ENCODE peak calls at places on chromosomes 7 and 10, in nine cellular contexts. One of them, this sample, is unnamed.

GRCh38 chr7:133845005-133845404 is 282.1 kb upstream of the LRGUK start:
- DNase-seq in K562: no peak
- DNase-seq in WTC11: no peak
- DNase-seq in A549: no peak
- DNase-seq in HCT116: no peak
- DNase-seq in endothelial cell of umbilical vein: no peak
- DNase-seq in SK-N-SH: no peak
- DNase-seq in GM12878: no peak
- DNase-seq in H1: no peak
- DNase-seq in this sample: no peak

GRCh38 chr10:83536426-83536825 is 602.9 kb upstream of the GHITM start:
- DNase-seq in K562: no peak
- DNase-seq in WTC11: no peak
- DNase-seq in A549: no peak
- DNase-seq in HCT116: no peak
- DNase-seq in endothelial cell of umbilical vein: no peak
- DNase-seq in SK-N-SH: no peak
- DNase-seq in GM12878: no peak
- DNase-seq in H1: no peak
- DNase-seq in this sample: no peak

GRCh38 chr7:141045842-141046630 is 27.8 kb upstream of the TMEM178B start:
- DNase-seq in K562: no peak
- DNase-seq in WTC11: no peak
- DNase-seq in A549: no peak
- DNase-seq in HCT116: no peak
- DNase-seq in endothelial cell of umbilical vein: no peak
- DNase-seq in SK-N-SH: no peak
- DNase-seq in GM12878: no peak
- DNase-seq in H1: no peak
- DNase-seq in this sample: no peak

GRCh38 chr10:32540691-32541470 is 94.9 kb downstream of the CCDC7 start:
- DNase-seq in K562: no peak
- DNase-seq in WTC11: no peak
- DNase-seq in A549: no peak
- DNase-seq in HCT116: no peak
- DNase-seq in endothelial cell of umbilical vein: no peak
- DNase-seq in SK-N-SH: no peak
- DNase-seq in GM12878: no peak
- DNase-seq in H1: no peak
- DNase-seq in this sample: no peak

GRCh38 chr10:70676511-70676910 is 4.2 kb downstream of the ADAMTS14 start:
- DNase-seq in K562: no peak
- DNase-seq in WTC11: no peak
- DNase-seq in A549: no peak
- DNase-seq in HCT116: no peak
- DNase-seq in endothelial cell of umbilical vein: no peak
- DNase-seq in SK-N-SH: no peak
- DNase-seq in GM12878: no peak
- DNase-seq in H1: no peak
- DNase-seq in this sample: no peak

GRCh38 chr10:36504752-36505151 is 620.6 kb upstream of the ANKRD30A start:
- DNase-seq in K562: no peak
- DNase-seq in WTC11: no peak
- DNase-seq in A549: no peak
- DNase-seq in HCT116: no peak
- DNase-seq in endothelial cell of umbilical vein: peak; percentile 46
- DNase-seq in SK-N-SH: no peak
- DNase-seq in GM12878: no peak
- DNase-seq in H1: no peak
- DNase-seq in this sample: no peak

GRCh38 chr10:85429126-85429525 is 937.5 kb downstream of the GRID1 start:
- DNase-seq in K562: no peak
- DNase-seq in WTC11: no peak
- DNase-seq in A549: no peak
- DNase-seq in HCT116: no peak
- DNase-seq in endothelial cell of umbilical vein: no peak
- DNase-seq in SK-N-SH: no peak
- DNase-seq in GM12878: no peak
- DNase-seq in H1: no peak
- DNase-seq in this sample: no peak

GRCh38 chr10:60797200-60797599 is 18.9 kb downstream of the CDK1 start:
- DNase-seq in K562: no peak
- DNase-seq in WTC11: no peak
- DNase-seq in A549: no peak
- DNase-seq in HCT116: no peak
- DNase-seq in endothelial cell of umbilical vein: no peak
- DNase-seq in SK-N-SH: no peak
- DNase-seq in GM12878: no peak
- DNase-seq in H1: no peak
- DNase-seq in this sample: no peak

GRCh38 chr10:14116021-14116420 is 214.7 kb downstream of the FRMD4A start:
- DNase-seq in K562: no peak
- DNase-seq in WTC11: no peak
- DNase-seq in A549: no peak
- DNase-seq in HCT116: no peak
- DNase-seq in endothelial cell of umbilical vein: no peak
- DNase-seq in SK-N-SH: no peak
- DNase-seq in GM12878: no peak
- DNase-seq in H1: no peak
- DNase-seq in this sample: no peak

GRCh38 chr7:52781250-52781649 is 254.2 kb upstream of the POM121L12 start:
- DNase-seq in K562: no peak
- DNase-seq in WTC11: no peak
- DNase-seq in A549: no peak
- DNase-seq in HCT116: no peak
- DNase-seq in endothelial cell of umbilical vein: no peak
- DNase-seq in SK-N-SH: no peak
- DNase-seq in GM12878: no peak
- DNase-seq in H1: no peak
- DNase-seq in this sample: no peak

GRCh38 chr10:121325490-121326231 is 272.6 kb downstream of the FGFR2 start:
- DNase-seq in K562: no peak
- DNase-seq in WTC11: no peak
- DNase-seq in A549: peak; percentile 27
- DNase-seq in HCT116: peak; percentile 85
- DNase-seq in endothelial cell of umbilical vein: no peak
- DNase-seq in SK-N-SH: no peak
- DNase-seq in GM12878: no peak
- DNase-seq in H1: no peak
- DNase-seq in this sample: no peak

GRCh38 chr7:105454058-105454739 is 65.5 kb upstream of the SRPK2 start:
- DNase-seq in K562: peak; percentile 10
- DNase-seq in WTC11: no peak
- DNase-seq in A549: no peak
- DNase-seq in HCT116: no peak
- DNase-seq in endothelial cell of umbilical vein: no peak
- DNase-seq in SK-N-SH: no peak
- DNase-seq in GM12878: no peak
- DNase-seq in H1: no peak
- DNase-seq in this sample: no peak

GRCh38 chr7:128697301-128697905 is 25.3 kb downstream of the GARIN1A start:
- DNase-seq in K562: peak; percentile 93
- DNase-seq in WTC11: peak; percentile 83
- DNase-seq in A549: peak; percentile 87
- DNase-seq in HCT116: no peak
- DNase-seq in endothelial cell of umbilical vein: peak; percentile 14
- DNase-seq in SK-N-SH: peak; percentile 89
- DNase-seq in GM12878: no peak
- DNase-seq in H1: no peak
- DNase-seq in this sample: peak; percentile 51
- TF ChIP-seq CTCF in K562: peak; percentile 70
- TF ChIP-seq CTCF in WTC11: peak; percentile 26
- TF ChIP-seq CTCF in A549: peak; percentile 22
- TF ChIP-seq CTCF in HCT116: no peak
- TF ChIP-seq CTCF in endothelial cell of umbilical vein: peak; percentile 48
- TF ChIP-seq CTCF in SK-N-SH: peak; percentile 54
- TF ChIP-seq CTCF in GM12878: peak; percentile 18
- TF ChIP-seq CTCF in H1: peak; percentile 62
- TF ChIP-seq CTCF in this sample: peak; percentile 6

GRCh38 chr7:130071701-130072622 is 1.6 kb downstream of the KLHDC10 start:
- DNase-seq in K562: peak; percentile 76
- DNase-seq in WTC11: peak; percentile 57
- DNase-seq in A549: peak; percentile 86
- DNase-seq in HCT116: peak; percentile 84
- DNase-seq in endothelial cell of umbilical vein: peak; percentile 86
- DNase-seq in SK-N-SH: peak; percentile 79
- DNase-seq in GM12878: peak; percentile 70
- DNase-seq in H1: peak; percentile 17
- DNase-seq in this sample: peak; percentile 94

GRCh38 chr7:130065500-130066152 is 4.7 kb upstream of the KLHDC10 start:
- DNase-seq in K562: no peak
- DNase-seq in WTC11: no peak
- DNase-seq in A549: no peak
- DNase-seq in HCT116: no peak
- DNase-seq in endothelial cell of umbilical vein: no peak
- DNase-seq in SK-N-SH: no peak
- DNase-seq in GM12878: no peak
- DNase-seq in H1: no peak
- DNase-seq in this sample: no peak

GRCh38 chr7:130069978-130070899 is at the start of gene KLHDC10:
- DNase-seq in K562: peak; percentile 99
- DNase-seq in WTC11: peak; percentile 95
- DNase-seq in A549: peak; percentile 99
- DNase-seq in HCT116: peak; percentile 98
- DNase-seq in endothelial cell of umbilical vein: peak; percentile 99
- DNase-seq in SK-N-SH: peak; percentile 99
- DNase-seq in GM12878: peak; percentile 97
- DNase-seq in H1: peak; percentile 94
- DNase-seq in this sample: peak; percentile 100

GRCh38 chr7:130069179-130069977 is 956 bp upstream of the KLHDC10 start:
- DNase-seq in K562: no peak
- DNase-seq in WTC11: no peak
- DNase-seq in A549: no peak
- DNase-seq in HCT116: no peak
- DNase-seq in endothelial cell of umbilical vein: no peak
- DNase-seq in SK-N-SH: no peak
- DNase-seq in GM12878: no peak
- DNase-seq in H1: no peak
- DNase-seq in this sample: no peak

DNA sequence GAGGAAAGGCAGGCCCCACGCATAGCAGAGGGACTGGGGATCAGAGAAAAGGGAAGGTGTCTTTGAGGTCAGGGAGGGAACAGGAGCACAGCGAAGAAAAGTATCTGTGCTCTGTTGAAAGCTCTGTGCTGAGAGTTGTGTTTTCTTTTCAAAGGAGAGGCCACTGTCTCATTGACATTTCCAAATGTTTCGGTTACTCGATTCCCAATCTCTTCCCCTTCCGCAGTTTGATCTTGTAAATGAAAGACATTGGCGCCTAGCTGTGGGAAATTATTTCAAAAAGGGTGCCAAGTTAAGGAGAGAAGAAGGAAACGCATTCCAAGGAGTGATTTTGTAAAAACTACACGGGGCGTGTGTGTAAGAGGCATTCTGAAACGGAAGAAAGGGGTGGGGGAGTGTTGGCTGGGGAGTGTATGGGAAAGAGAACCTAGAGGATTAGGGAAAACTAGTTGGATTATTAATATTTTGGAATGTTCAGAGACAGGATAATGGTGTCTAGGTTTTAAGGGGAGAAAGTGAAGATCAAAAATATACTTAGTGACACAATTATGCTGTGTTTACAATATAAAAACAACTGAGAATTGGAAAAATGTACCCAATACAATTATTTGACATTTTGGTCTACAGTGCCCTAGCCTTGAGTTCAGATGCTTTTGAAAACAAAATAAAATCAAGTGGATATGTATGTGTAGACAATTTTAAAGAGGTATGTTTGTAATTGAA is 727 bp downstream of the KLHDC10 start:
- DNase-seq in K562: no peak
- DNase-seq in WTC11: no peak
- DNase-seq in A549: no peak
- DNase-seq in HCT116: no peak
- DNase-seq in endothelial cell of umbilical vein: peak; percentile 21
- DNase-seq in SK-N-SH: no peak
- DNase-seq in GM12878: no peak
- DNase-seq in H1: no peak
- DNase-seq in this sample: peak; percentile 64
- TF ChIP-seq MAX in K562: no peak
- TF ChIP-seq MAX in WTC11: no peak
- TF ChIP-seq MAX in A549: no peak
- TF ChIP-seq MAX in HCT116: no peak
- TF ChIP-seq MAX in endothelial cell of umbilical vein: no peak
- TF ChIP-seq MAX in SK-N-SH: no peak
- TF ChIP-seq MAX in GM12878: no peak
- TF ChIP-seq MAX in H1: no peak
- TF ChIP-seq MAX in this sample: no peak

DNA sequence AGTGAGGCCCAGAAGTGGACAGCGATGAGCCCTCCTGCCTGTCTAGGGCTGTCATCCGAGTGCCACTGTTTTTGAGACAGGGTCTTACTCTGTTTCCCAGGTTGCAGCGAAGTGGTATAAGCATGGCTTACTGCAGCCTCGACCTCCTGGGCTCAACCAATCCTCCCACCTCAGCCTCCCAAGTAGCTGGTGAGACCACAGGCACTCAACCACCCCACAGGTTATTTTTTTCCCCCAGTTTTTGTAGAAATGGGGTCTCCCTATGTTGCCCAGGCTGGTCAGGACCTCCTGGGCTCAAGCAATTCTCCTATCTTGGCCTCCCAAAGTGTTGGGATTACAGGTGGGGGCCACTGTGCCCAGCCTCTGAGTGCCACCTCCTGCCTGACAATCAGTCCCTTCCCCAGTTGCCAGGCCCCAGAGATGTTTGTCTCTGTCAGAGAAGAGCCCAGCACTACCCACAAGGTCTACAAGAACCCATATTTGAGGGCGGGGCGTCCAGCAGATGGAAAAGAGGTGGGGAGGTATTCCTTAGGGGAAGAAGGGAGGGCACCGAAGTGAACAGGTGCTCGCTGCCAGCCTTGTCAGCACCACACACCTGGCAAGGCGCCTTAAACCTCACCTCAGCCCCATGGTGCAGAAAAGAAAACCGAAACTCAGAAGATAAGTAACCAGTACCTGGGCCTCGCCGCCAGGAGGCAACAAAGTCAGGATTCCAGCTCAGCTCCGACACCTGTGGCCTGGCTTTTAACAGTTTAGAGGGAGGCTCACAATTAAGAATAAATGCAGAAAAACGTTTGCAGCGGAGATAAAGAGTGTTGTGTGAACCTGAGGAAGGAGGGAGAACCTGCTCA is 77.4 kb upstream of the ANLN start:
- DNase-seq in K562: peak; percentile 71
- DNase-seq in WTC11: peak; percentile 68
- DNase-seq in A549: peak; percentile 37
- DNase-seq in HCT116: no peak
- DNase-seq in endothelial cell of umbilical vein: no peak
- DNase-seq in SK-N-SH: no peak
- DNase-seq in GM12878: no peak
- DNase-seq in H1: no peak
- DNase-seq in this sample: no peak
- TF ChIP-seq CTCF in K562: peak; percentile 84
- TF ChIP-seq CTCF in WTC11: no peak
- TF ChIP-seq CTCF in A549: peak; percentile 31
- TF ChIP-seq CTCF in HCT116: peak; percentile 43
- TF ChIP-seq CTCF in endothelial cell of umbilical vein: no peak
- TF ChIP-seq CTCF in SK-N-SH: no peak
- TF ChIP-seq CTCF in GM12878: no peak
- TF ChIP-seq CTCF in H1: peak; percentile 71
- TF ChIP-seq CTCF in this sample: no peak

DNA sequence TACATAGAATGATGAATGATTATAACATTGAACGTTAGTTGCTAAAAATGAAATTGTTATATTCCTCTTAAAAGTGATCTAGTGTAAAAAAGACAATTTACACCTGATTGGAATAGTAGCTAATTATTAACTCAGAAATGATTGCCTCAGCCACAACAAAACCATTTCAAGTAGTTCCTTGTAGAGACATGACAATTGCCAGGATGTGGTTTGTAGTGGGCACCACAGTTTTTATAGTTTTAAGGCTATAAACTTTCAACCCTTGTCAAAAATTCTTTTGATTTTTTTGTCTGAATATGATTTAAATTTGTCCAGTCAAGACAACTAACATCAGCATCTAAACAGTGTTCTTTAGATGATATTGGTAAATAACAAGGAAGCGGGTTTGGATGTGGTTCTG is 145.2 kb downstream of the SUGCT start:
- DNase-seq in K562: no peak
- DNase-seq in WTC11: no peak
- DNase-seq in A549: no peak
- DNase-seq in HCT116: no peak
- DNase-seq in endothelial cell of umbilical vein: no peak
- DNase-seq in SK-N-SH: no peak
- DNase-seq in GM12878: no peak
- DNase-seq in H1: no peak
- DNase-seq in this sample: no peak
- TF ChIP-seq MAX in K562: no peak
- TF ChIP-seq MAX in WTC11: no peak
- TF ChIP-seq MAX in A549: no peak
- TF ChIP-seq MAX in HCT116: no peak
- TF ChIP-seq MAX in endothelial cell of umbilical vein: no peak
- TF ChIP-seq MAX in SK-N-SH: no peak
- TF ChIP-seq MAX in GM12878: no peak
- TF ChIP-seq MAX in H1: no peak
- TF ChIP-seq MAX in this sample: no peak